ENCODE peak calls at places on chromosomes 6 and 20, in seven cellular contexts. One of them, this sample, is unnamed.

GRCh38 chr6:119310486-119311036 is 39.0 kb downstream of the MAN1A1 start:
- DNase-seq in mammary epithelial cell: no peak
- DNase-seq in GM12865: no peak
- DNase-seq in dorsolateral prefrontal cortex: no peak
- DNase-seq in body of pancreas: no peak
- DNase-seq in fibroblast of mammary gland: peak; percentile 41
- DNase-seq in brain microvascular endothelial cell: peak; percentile 15
- DNase-seq in this sample: peak; percentile 33

GRCh38 chr6:42756713-42757112 is 10.8 kb upstream of the TBCC start:
- DNase-seq in mammary epithelial cell: no peak
- DNase-seq in GM12865: no peak
- DNase-seq in dorsolateral prefrontal cortex: no peak
- DNase-seq in body of pancreas: no peak
- DNase-seq in fibroblast of mammary gland: no peak
- DNase-seq in brain microvascular endothelial cell: no peak
- DNase-seq in this sample: no peak

GRCh38 chr20:51497542-51498467 is 44.7 kb downstream of the NFATC2 start:
- DNase-seq in mammary epithelial cell: peak; percentile 35
- DNase-seq in GM12865: peak; percentile 62
- DNase-seq in dorsolateral prefrontal cortex: no peak
- DNase-seq in body of pancreas: no peak
- DNase-seq in fibroblast of mammary gland: no peak
- DNase-seq in brain microvascular endothelial cell: no peak
- DNase-seq in this sample: peak; percentile 28

GRCh38 chr6:42963855-42964605 is 3.5 kb downstream of the GNMT start:
- DNase-seq in mammary epithelial cell: peak; percentile 37
- DNase-seq in GM12865: peak; percentile 51
- DNase-seq in dorsolateral prefrontal cortex: no peak
- DNase-seq in body of pancreas: peak; percentile 64
- DNase-seq in fibroblast of mammary gland: peak; percentile 61
- DNase-seq in brain microvascular endothelial cell: peak; percentile 40
- DNase-seq in this sample: peak; percentile 68

GRCh38 chr20:5862703-5863039 is 87.7 kb downstream of the TRMT6 start:
- DNase-seq in mammary epithelial cell: no peak
- DNase-seq in GM12865: no peak
- DNase-seq in dorsolateral prefrontal cortex: no peak
- DNase-seq in body of pancreas: no peak
- DNase-seq in fibroblast of mammary gland: no peak
- DNase-seq in brain microvascular endothelial cell: no peak
- DNase-seq in this sample: peak; percentile 33

GRCh38 chr6:30615219-30615957 is 1.7 kb downstream of the PPP1R10 start:
- DNase-seq in mammary epithelial cell: peak; percentile 50
- DNase-seq in GM12865: peak; percentile 86
- DNase-seq in dorsolateral prefrontal cortex: no peak
- DNase-seq in body of pancreas: peak; percentile 57
- DNase-seq in fibroblast of mammary gland: peak; percentile 89
- DNase-seq in brain microvascular endothelial cell: peak; percentile 45
- DNase-seq in this sample: peak; percentile 96

GRCh38 chr6:33313105-33313708 is 671 bp downstream of the TAPBP start:
- DNase-seq in mammary epithelial cell: peak; percentile 37
- DNase-seq in GM12865: peak; percentile 34
- DNase-seq in dorsolateral prefrontal cortex: peak; percentile 63
- DNase-seq in body of pancreas: peak; percentile 49
- DNase-seq in fibroblast of mammary gland: no peak
- DNase-seq in brain microvascular endothelial cell: peak; percentile 11
- DNase-seq in this sample: peak; percentile 36

GRCh38 chr20:1938464-1939269 is 43.5 kb downstream of the SIRPA start:
- DNase-seq in mammary epithelial cell: no peak
- DNase-seq in GM12865: no peak
- DNase-seq in dorsolateral prefrontal cortex: no peak
- DNase-seq in body of pancreas: no peak
- DNase-seq in fibroblast of mammary gland: no peak
- DNase-seq in brain microvascular endothelial cell: no peak
- DNase-seq in this sample: no peak

GRCh38 chr20:33554914-33555420 is 65.1 kb downstream of the CBFA2T2 start:
- DNase-seq in mammary epithelial cell: peak; percentile 86
- DNase-seq in GM12865: peak; percentile 92
- DNase-seq in dorsolateral prefrontal cortex: no peak
- DNase-seq in body of pancreas: peak; percentile 54
- DNase-seq in fibroblast of mammary gland: peak; percentile 95
- DNase-seq in brain microvascular endothelial cell: peak; percentile 79
- DNase-seq in this sample: peak; percentile 91

GRCh38 chr6:41462980-41463930 is 82.9 kb upstream of the FOXP4 start:
- DNase-seq in mammary epithelial cell: peak; percentile 39
- DNase-seq in GM12865: peak; percentile 69
- DNase-seq in dorsolateral prefrontal cortex: peak; percentile 62
- DNase-seq in body of pancreas: peak; percentile 88
- DNase-seq in fibroblast of mammary gland: peak; percentile 75
- DNase-seq in brain microvascular endothelial cell: peak; percentile 72
- DNase-seq in this sample: peak; percentile 80

GRCh38 chr6:297571-298232 is 5.4 kb downstream of the DUSP22 start:
- DNase-seq in mammary epithelial cell: no peak
- DNase-seq in GM12865: peak; percentile 58
- DNase-seq in dorsolateral prefrontal cortex: no peak
- DNase-seq in body of pancreas: no peak
- DNase-seq in fibroblast of mammary gland: no peak
- DNase-seq in brain microvascular endothelial cell: no peak
- DNase-seq in this sample: no peak

GRCh38 chr20:38057351-38057972 is 23.9 kb downstream of the RPRD1B start:
- DNase-seq in mammary epithelial cell: peak; percentile 53
- DNase-seq in GM12865: peak; percentile 88
- DNase-seq in dorsolateral prefrontal cortex: peak; percentile 78
- DNase-seq in body of pancreas: peak; percentile 90
- DNase-seq in fibroblast of mammary gland: peak; percentile 71
- DNase-seq in brain microvascular endothelial cell: peak; percentile 62
- DNase-seq in this sample: peak; percentile 76

GRCh38 chr6:140001005-140001404 is 626.6 kb upstream of the CITED2 start:
- DNase-seq in mammary epithelial cell: no peak
- DNase-seq in GM12865: no peak
- DNase-seq in dorsolateral prefrontal cortex: no peak
- DNase-seq in body of pancreas: no peak
- DNase-seq in fibroblast of mammary gland: peak; percentile 28
- DNase-seq in brain microvascular endothelial cell: no peak
- DNase-seq in this sample: no peak

GRCh38 chr6:106539931-106540330 is 89.4 kb downstream of the RTN4IP1 start:
- DNase-seq in mammary epithelial cell: no peak
- DNase-seq in GM12865: no peak
- DNase-seq in dorsolateral prefrontal cortex: no peak
- DNase-seq in body of pancreas: no peak
- DNase-seq in fibroblast of mammary gland: no peak
- DNase-seq in brain microvascular endothelial cell: no peak
- DNase-seq in this sample: no peak

GRCh38 chr6:157056275-157056674 is 267.0 kb downstream of the TMEM242 start:
- DNase-seq in mammary epithelial cell: no peak
- DNase-seq in GM12865: peak; percentile 55
- DNase-seq in dorsolateral prefrontal cortex: no peak
- DNase-seq in body of pancreas: no peak
- DNase-seq in fibroblast of mammary gland: no peak
- DNase-seq in brain microvascular endothelial cell: no peak
- DNase-seq in this sample: no peak

GRCh38 chr6:89239338-89239737 is 22.2 kb upstream of the GABRR1 start:
- DNase-seq in mammary epithelial cell: no peak
- DNase-seq in GM12865: peak; percentile 52
- DNase-seq in dorsolateral prefrontal cortex: no peak
- DNase-seq in body of pancreas: no peak
- DNase-seq in fibroblast of mammary gland: peak; percentile 8
- DNase-seq in brain microvascular endothelial cell: no peak
- DNase-seq in this sample: no peak

GRCh38 chr20:52457826-52458225 is 266.2 kb upstream of the ZFP64 start:
- DNase-seq in mammary epithelial cell: no peak
- DNase-seq in GM12865: no peak
- DNase-seq in dorsolateral prefrontal cortex: no peak
- DNase-seq in body of pancreas: no peak
- DNase-seq in fibroblast of mammary gland: peak; percentile 9
- DNase-seq in brain microvascular endothelial cell: no peak
- DNase-seq in this sample: peak; percentile 4

GRCh38 chr20:52193886-52194545 is 2.4 kb upstream of the ZFP64 start:
- DNase-seq in mammary epithelial cell: peak; percentile 7
- DNase-seq in GM12865: no peak
- DNase-seq in dorsolateral prefrontal cortex: no peak
- DNase-seq in body of pancreas: no peak
- DNase-seq in fibroblast of mammary gland: no peak
- DNase-seq in brain microvascular endothelial cell: no peak
- DNase-seq in this sample: no peak

GRCh38 chr6:43228951-43229802 is at the start of gene DNPH1:
- DNase-seq in mammary epithelial cell: peak; percentile 61
- DNase-seq in GM12865: peak; percentile 82
- DNase-seq in dorsolateral prefrontal cortex: peak; percentile 93
- DNase-seq in body of pancreas: peak; percentile 83
- DNase-seq in fibroblast of mammary gland: peak; percentile 54
- DNase-seq in brain microvascular endothelial cell: peak; percentile 32
- DNase-seq in this sample: peak; percentile 63

GRCh38 chr20:45495438-45495985 is 19.9 kb downstream of the SPINT3 start:
- DNase-seq in mammary epithelial cell: no peak
- DNase-seq in GM12865: no peak
- DNase-seq in dorsolateral prefrontal cortex: no peak
- DNase-seq in body of pancreas: no peak
- DNase-seq in fibroblast of mammary gland: peak; percentile 4
- DNase-seq in brain microvascular endothelial cell: no peak
- DNase-seq in this sample: no peak

GRCh38 chr6:160348552-160349441 is 619 bp downstream of the SLC22A3 start:
- DNase-seq in mammary epithelial cell: peak; percentile 31
- DNase-seq in GM12865: no peak
- DNase-seq in dorsolateral prefrontal cortex: no peak
- DNase-seq in body of pancreas: peak; percentile 29
- DNase-seq in fibroblast of mammary gland: no peak
- DNase-seq in brain microvascular endothelial cell: no peak
- DNase-seq in this sample: peak; percentile 51

GRCh38 chr6:27472617-27473400 is at the start of gene ZNF184:
- DNase-seq in mammary epithelial cell: peak; percentile 99
- DNase-seq in GM12865: peak; percentile 99
- DNase-seq in dorsolateral prefrontal cortex: peak; percentile 95
- DNase-seq in body of pancreas: peak; percentile 98
- DNase-seq in fibroblast of mammary gland: peak; percentile 97
- DNase-seq in brain microvascular endothelial cell: peak; percentile 96
- DNase-seq in this sample: peak; percentile 98

GRCh38 chr6:113818528-113818927 is 38.6 kb upstream of the MARCKS start:
- DNase-seq in mammary epithelial cell: no peak
- DNase-seq in GM12865: no peak
- DNase-seq in dorsolateral prefrontal cortex: no peak
- DNase-seq in body of pancreas: no peak
- DNase-seq in fibroblast of mammary gland: no peak
- DNase-seq in brain microvascular endothelial cell: no peak
- DNase-seq in this sample: no peak

GRCh38 chr20:44552950-44553908 is 29.1 kb upstream of the PKIG start:
- DNase-seq in mammary epithelial cell: peak; percentile 55
- DNase-seq in GM12865: no peak
- DNase-seq in dorsolateral prefrontal cortex: no peak
- DNase-seq in body of pancreas: no peak
- DNase-seq in fibroblast of mammary gland: peak; percentile 96
- DNase-seq in brain microvascular endothelial cell: peak; percentile 56
- DNase-seq in this sample: peak; percentile 84

GRCh38 chr20:20085812-20086211 is 33.5 kb downstream of the CFAP61 start:
- DNase-seq in mammary epithelial cell: peak; percentile 72
- DNase-seq in GM12865: no peak
- DNase-seq in dorsolateral prefrontal cortex: no peak
- DNase-seq in body of pancreas: no peak
- DNase-seq in fibroblast of mammary gland: peak; percentile 34
- DNase-seq in brain microvascular endothelial cell: no peak
- DNase-seq in this sample: peak; percentile 5

GRCh38 chr20:32521780-32522524 is 63.2 kb downstream of the NOL4L start:
- DNase-seq in mammary epithelial cell: no peak
- DNase-seq in GM12865: peak; percentile 54
- DNase-seq in dorsolateral prefrontal cortex: peak; percentile 86
- DNase-seq in body of pancreas: peak; percentile 81
- DNase-seq in fibroblast of mammary gland: peak; percentile 42
- DNase-seq in brain microvascular endothelial cell: peak; percentile 41
- DNase-seq in this sample: peak; percentile 71
- H3K4me3 ChIP-seq in mammary epithelial cell: no peak overlapping the region
- H3K4me3 ChIP-seq in GM12865: no peak overlapping the region
- H3K4me3 ChIP-seq in dorsolateral prefrontal cortex: no peak overlapping the region
- H3K4me3 ChIP-seq in body of pancreas: no peak overlapping the region
- H3K4me3 ChIP-seq in fibroblast of mammary gland: no peak overlapping the region
- H3K4me3 ChIP-seq in brain microvascular endothelial cell: no peak overlapping the region
- H3K4me3 ChIP-seq in this sample: no peak overlapping the region

GRCh38 chr20:62475027-62475818 is 572 bp downstream of the GATA5 start:
- DNase-seq in mammary epithelial cell: no peak
- DNase-seq in GM12865: no peak
- DNase-seq in dorsolateral prefrontal cortex: no peak
- DNase-seq in body of pancreas: no peak
- DNase-seq in fibroblast of mammary gland: no peak
- DNase-seq in brain microvascular endothelial cell: no peak
- DNase-seq in this sample: no peak
- H3K4me3 ChIP-seq in mammary epithelial cell: no peak overlapping the region
- H3K4me3 ChIP-seq in GM12865: no peak overlapping the region
- H3K4me3 ChIP-seq in dorsolateral prefrontal cortex: no peak overlapping the region
- H3K4me3 ChIP-seq in body of pancreas: no peak overlapping the region
- H3K4me3 ChIP-seq in fibroblast of mammary gland: no peak overlapping the region
- H3K4me3 ChIP-seq in brain microvascular endothelial cell: no peak overlapping the region
- H3K4me3 ChIP-seq in this sample: no peak overlapping the region

DNA sequence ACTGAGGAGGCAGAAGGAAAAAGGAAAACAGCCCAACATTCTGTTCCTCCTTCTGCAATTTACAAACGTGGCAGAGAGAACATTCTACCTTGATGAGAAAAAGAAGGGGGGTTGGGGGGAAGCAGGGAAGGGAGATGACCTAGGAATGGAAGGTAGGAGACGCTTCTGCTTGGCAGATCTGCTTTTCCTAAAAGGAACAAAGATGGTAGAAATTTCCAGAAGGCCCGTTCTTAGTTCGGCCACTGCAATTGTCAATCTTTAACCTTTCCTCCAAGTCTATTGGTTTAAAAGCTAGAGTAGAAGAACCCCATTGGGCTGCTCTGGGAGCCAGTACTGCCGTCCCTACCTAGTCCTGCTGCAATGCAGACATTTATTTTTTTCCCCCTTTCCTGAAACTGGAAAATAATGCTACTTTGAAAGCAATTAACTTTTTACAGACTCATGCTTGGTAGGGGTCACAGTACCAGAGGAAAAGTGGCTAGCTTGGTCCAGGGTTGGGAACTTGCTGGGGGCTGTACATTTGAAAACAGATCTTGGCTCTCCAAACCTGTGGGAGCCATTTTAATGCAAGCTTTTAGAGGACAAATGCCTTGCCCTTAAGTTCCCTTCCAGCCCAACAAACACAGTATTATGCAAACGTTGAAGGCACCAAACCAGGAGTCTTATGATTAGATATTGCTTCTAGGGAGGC is 2.7 kb downstream of the ZMYND8 start:
- DNase-seq in mammary epithelial cell: no peak
- DNase-seq in GM12865: peak; percentile 61
- DNase-seq in dorsolateral prefrontal cortex: no peak
- DNase-seq in body of pancreas: no peak
- DNase-seq in fibroblast of mammary gland: no peak
- DNase-seq in brain microvascular endothelial cell: no peak
- DNase-seq in this sample: peak; percentile 85
- H3K4me3 ChIP-seq in mammary epithelial cell: peak overlapping the region; percentile 38
- H3K4me3 ChIP-seq in GM12865: peak overlapping the region; percentile 67
- H3K4me3 ChIP-seq in dorsolateral prefrontal cortex: peak overlapping the region; percentile 50
- H3K4me3 ChIP-seq in body of pancreas: no peak overlapping the region
- H3K4me3 ChIP-seq in fibroblast of mammary gland: peak overlapping the region; percentile 55
- H3K4me3 ChIP-seq in brain microvascular endothelial cell: peak overlapping the region; percentile 42
- H3K4me3 ChIP-seq in this sample: peak overlapping the region; percentile 56

DNA sequence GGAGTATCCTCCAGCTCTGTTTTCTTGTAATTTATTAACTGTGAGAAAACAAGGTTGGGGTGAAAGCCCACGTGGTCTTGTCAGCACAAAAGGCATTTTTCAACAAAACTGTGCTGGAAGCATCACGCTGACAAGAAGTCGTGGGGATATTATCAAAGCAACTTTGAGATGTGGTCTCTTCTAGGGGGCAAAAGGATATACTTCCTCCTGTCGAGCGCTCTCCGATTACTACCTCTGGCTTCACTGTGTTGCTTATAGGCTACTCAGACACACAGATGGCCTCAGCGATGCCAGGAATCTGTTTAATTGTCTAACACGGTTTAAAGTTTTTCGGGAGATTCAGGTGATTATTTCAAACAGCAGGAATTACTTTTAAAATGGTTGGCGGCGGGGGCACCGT is 275.9 kb upstream of the SOX4 start:
- DNase-seq in mammary epithelial cell: no peak
- DNase-seq in GM12865: no peak
- DNase-seq in dorsolateral prefrontal cortex: no peak
- DNase-seq in body of pancreas: no peak
- DNase-seq in fibroblast of mammary gland: no peak
- DNase-seq in brain microvascular endothelial cell: no peak
- DNase-seq in this sample: no peak
- H3K4me3 ChIP-seq in mammary epithelial cell: no peak overlapping the region
- H3K4me3 ChIP-seq in GM12865: no peak overlapping the region
- H3K4me3 ChIP-seq in dorsolateral prefrontal cortex: no peak overlapping the region
- H3K4me3 ChIP-seq in body of pancreas: no peak overlapping the region
- H3K4me3 ChIP-seq in fibroblast of mammary gland: no peak overlapping the region
- H3K4me3 ChIP-seq in brain microvascular endothelial cell: no peak overlapping the region
- H3K4me3 ChIP-seq in this sample: no peak overlapping the region

This sample was measured in cardiac fibroblast.